ENCODE peak calls at places on chromosomes 11 and 22, in four cellular contexts. A is kidney tubule cell; P is NB4; C is CD8-positive, alpha-beta memory T cell. D is an unnamed sample.

GRCh38 chr22:44328326-44328725 is 15.6 kb upstream of the SHISAL1 start:
- DNase-seq in A (no peak), P (no peak), C (no peak), D (no peak)

GRCh38 chr11:121352301-121352891 is 59.8 kb downstream of the SC5D start:
- DNase-seq in A (no peak), P (no peak), C (no peak), D (no peak)

GRCh38 chr22:17910561-17911311 is 113.6 kb downstream of the MICAL3 start:
- DNase-seq in A (peak; percentile 93), P (no peak), C (no peak), D (peak; percentile 88)

GRCh38 chr22:27670701-27671412 is 130.7 kb downstream of the MN1 start:
- DNase-seq in A (no peak), P (peak; percentile 91), C (no peak), D (no peak)

GRCh38 chr11:47415949-47416472 is 7.6 kb downstream of the SLC39A13 start:
- DNase-seq in A (peak; percentile 90), P (no peak), C (no peak), D (peak; percentile 91)

GRCh38 chr11:101860694-101861371 is 54.0 kb upstream of the CEP126 start:
- DNase-seq in A (peak; percentile 69), P (peak; percentile 51), C (no peak), D (peak; percentile 71)

GRCh38 chr11:73787051-73787642 is 527 bp upstream of the MRPL48 start:
- DNase-seq in A (no peak), P (no peak), C (no peak), D (no peak)

GRCh38 chr11:35148163-35148562 is 9.2 kb downstream of the CD44 start:
- DNase-seq in A (no peak), P (no peak), C (peak; percentile 73), D (no peak)

GRCh38 chr11:123429851-123430735 is at the start of gene GRAMD1B:
- DNase-seq in A (peak; percentile 39), P (peak; percentile 93), C (peak; percentile 85), D (peak; percentile 11)

GRCh38 chr11:3177931-3178330 is 12.8 kb upstream of the OSBPL5 start:
- DNase-seq in A (no peak), P (peak; percentile 74), C (no peak), D (peak; percentile 27)

GRCh38 chr11:72737341-72737740 is 14.9 kb downstream of the ARAP1 start:
- DNase-seq in A (no peak), P (no peak), C (no peak), D (no peak)

GRCh38 chr11:8709002-8709672 is 26.5 kb downstream of the RPL27A start:
- DNase-seq in A (no peak), P (no peak), C (no peak), D (peak; percentile 92)

GRCh38 chr11:62266558-62266957 is 3.4 kb upstream of the SCGB2A2 start:
- DNase-seq in A (peak; percentile 28), P (no peak), C (no peak), D (no peak)

GRCh38 chr11:78031629-78032028 is 8.6 kb upstream of the KCTD14 start:
- DNase-seq in A (no peak), P (no peak), C (no peak), D (no peak)

GRCh38 chr11:64241175-64241429 is 207 bp downstream of the FKBP2 start:
- DNase-seq in A (no peak), P (no peak), C (no peak), D (peak; percentile 99)

D was measured in fibroblast of gingiva.